ENCODE peak calls at places on chromosomes 12 and 14, in four cellular contexts. S, Z, V and K are unnamed samples.

GRCh38 chr12:108729612-108730336 is 1.5 kb downstream of the CORO1C start:
- DNase-seq in S (peak), Z (peak), V (no peak), K (no peak)

GRCh38 chr12:936377-937345 is 12.8 kb downstream of the RAD52 start:
- DNase-seq in S (no peak), Z (peak), V (no peak), K (no peak)

GRCh38 chr12:59803735-59804134 is 207.9 kb downstream of the SLC16A7 start:
- DNase-seq in S (no peak), Z (no peak), V (no peak), K (no peak)

GRCh38 chr12:121783771-121784170 is 9.7 kb downstream of the RHOF start:
- DNase-seq in S (no peak), Z (no peak), V (no peak), K (no peak)

GRCh38 chr12:54432815-54433164 is 13.7 kb upstream of the ITGA5 start:
- DNase-seq in S (no peak), Z (no peak), V (no peak), K (no peak)

GRCh38 chr12:114770323-114770722 is 86.3 kb upstream of the TBX3 start:
- DNase-seq in S (no peak), Z (peak), V (no peak), K (no peak)

GRCh38 chr12:45989277-45989856 is 1.0 kb downstream of the SCAF11 start:
- DNase-seq in S (no peak), Z (no peak), V (no peak), K (no peak)

GRCh38 chr12:54021006-54021405 is 7.2 kb upstream of the HOXC6 start:
- DNase-seq in S (no peak), Z (no peak), V (no peak), K (no peak)

GRCh38 chr14:68181395-68182326 is 362.1 kb downstream of the RAD51B start:
- DNase-seq in S (no peak), Z (peak), V (peak), K (no peak)

GRCh38 chr14:78637489-78637888 is 467.3 kb downstream of the NRXN3 start:
- DNase-seq in S (no peak), Z (no peak), V (no peak), K (no peak)

GRCh38 chr14:104688755-104689619 is at the start of gene INF2:
- DNase-seq in S (peak), Z (peak), V (no peak), K (peak)

GRCh38 chr12:83042441-83043215 is 355.9 kb downstream of the TMTC2 start:
- DNase-seq in S (no peak), Z (no peak), V (no peak), K (no peak)

GRCh38 chr12:107537464-107538119 is 148.0 kb upstream of the PWP1 start:
- DNase-seq in S (no peak), Z (no peak), V (no peak), K (no peak)

GRCh38 chr12:109879332-109880048 is 851 bp downstream of the GLTP start:
- DNase-seq in S (no peak), Z (no peak), V (no peak), K (no peak)

GRCh38 chr14:104254735-104255400 is 116.5 kb downstream of the KIF26A start:
- DNase-seq in S (no peak), Z (no peak), V (no peak), K (no peak)

GRCh38 chr12:75936525-75937450 is 94.8 kb downstream of the PHLDA1 start:
- DNase-seq in S (no peak), Z (no peak), V (no peak), K (no peak)

GRCh38 chr14:45181329-45181728 is 45.6 kb downstream of the FANCM start:
- DNase-seq in S (no peak), Z (no peak), V (no peak), K (no peak)

GRCh38 chr12:51865470-51865745 is 16.9 kb upstream of the FIGNL2 start:
- DNase-seq in S (no peak), Z (no peak), V (no peak), K (no peak)

GRCh38 chr12:34402899-34403705 is 380.8 kb downstream of the ALG10 start:
- DNase-seq in S (no peak), Z (no peak), V (no peak), K (peak)

GRCh38 chr14:65403231-65403630 is 9.3 kb upstream of the FUT8 start:
- DNase-seq in S (no peak), Z (no peak), V (no peak), K (no peak)

GRCh38 chr14:100012478-100012925 is 52.7 kb upstream of the EVL start:
- DNase-seq in S (no peak), Z (no peak), V (peak), K (no peak)

GRCh38 chr14:61535470-61535869 is 159.8 kb upstream of the HIF1A start:
- DNase-seq in S (no peak), Z (no peak), V (no peak), K (no peak)
- TF ChIP-seq NR2C2 in S (no peak), Z (no peak), V (no peak), K (no peak)

GRCh38 chr12:120787889-120788288 is 62.3 kb downstream of the ACADS start:
- DNase-seq in S (no peak), Z (no peak), V (no peak), K (no peak)

GRCh38 chr12:120784804-120785203 is 59.2 kb downstream of the ACADS start:
- DNase-seq in S (no peak), Z (no peak), V (no peak), K (no peak)

GRCh38 chr12:120783197-120783596 is 57.6 kb downstream of the ACADS start:
- DNase-seq in S (no peak), Z (peak), V (no peak), K (no peak)
- TF ChIP-seq ESRRA in S (no peak), Z (no peak), V (no peak), K (no peak)

DNA sequence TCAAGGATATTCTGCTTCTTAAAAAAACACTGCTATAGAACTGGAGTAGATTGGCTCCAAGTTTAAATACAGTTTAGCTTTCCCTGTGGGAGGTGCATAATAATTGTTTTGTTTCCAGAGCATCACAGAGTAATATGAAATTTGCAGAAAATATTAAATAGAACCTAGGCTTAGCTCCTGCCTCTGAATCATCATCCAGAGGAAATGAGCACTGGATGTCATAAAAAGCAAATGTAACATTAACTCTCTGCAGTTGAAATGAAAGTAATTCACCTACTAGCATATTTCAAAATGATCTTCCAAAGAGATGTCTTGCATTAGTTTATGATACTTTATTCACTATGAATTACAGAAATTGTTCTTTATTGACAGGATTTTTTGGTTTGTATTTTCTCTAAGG is 769.8 kb downstream of the C12orf50 start:
- DNase-seq in S (no peak), Z (no peak), V (no peak), K (no peak)
- TF ChIP-seq NR2C2 in S (no peak), Z (no peak), V (no peak), K (no peak)

GRCh38 chr14:60506462-60506984 is 2.4 kb upstream of the SIX6 start:
- DNase-seq in S (no peak), Z (no peak), V (no peak), K (peak)

GRCh38 chr14:60508363-60508706 is 611 bp upstream of the SIX6 start:
- DNase-seq in S (no peak), Z (no peak), V (no peak), K (no peak)

GRCh38 chr14:60508707-60509437 is at the start of gene SIX6:
- DNase-seq in S (no peak), Z (no peak), V (no peak), K (peak)

GRCh38 chr14:60506010-60506409 is 2.9 kb upstream of the SIX6 start:
- DNase-seq in S (no peak), Z (no peak), V (no peak), K (no peak)

DNA sequence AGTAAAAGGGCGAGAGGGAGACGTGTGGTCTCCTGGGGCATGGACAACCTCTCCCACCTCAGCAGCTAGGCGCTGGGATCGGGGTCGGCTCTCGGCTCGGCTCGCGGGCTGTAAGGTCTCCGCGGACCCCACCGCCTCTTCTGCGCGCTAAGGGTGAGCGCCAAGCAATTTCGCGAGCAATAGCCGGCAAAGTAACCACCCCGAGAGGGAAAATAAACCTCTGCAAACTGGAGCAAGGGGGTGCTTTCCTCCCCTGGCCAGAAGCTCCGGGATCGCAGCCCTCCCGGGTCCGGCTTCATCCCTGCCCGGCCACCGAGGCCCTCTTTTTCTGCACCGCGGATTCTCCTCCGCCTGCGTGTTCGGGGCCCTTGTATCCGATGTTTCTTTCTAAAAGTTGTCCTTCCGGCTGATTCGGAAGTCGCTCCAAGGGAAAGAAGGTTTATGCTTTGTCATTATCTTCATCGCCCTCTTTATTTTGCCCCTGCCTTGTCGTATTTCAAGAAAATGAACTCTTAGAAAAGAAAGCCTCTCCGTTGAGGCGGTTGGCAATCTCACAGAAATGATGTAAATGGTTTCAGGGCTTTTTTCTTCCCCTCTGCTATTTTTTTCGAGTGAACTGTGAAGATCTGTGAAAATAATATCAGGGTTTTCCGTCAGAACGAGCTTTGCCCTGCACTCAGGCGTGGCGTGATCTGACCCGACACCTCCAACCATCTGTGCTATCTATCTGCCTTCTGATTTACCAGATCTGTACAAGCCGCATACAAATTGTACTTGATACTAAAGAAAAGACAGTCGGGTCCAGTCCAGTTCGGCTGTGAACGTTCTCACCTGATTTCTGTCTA is 1.7 kb upstream of the SIX6 start:
- DNase-seq in S (no peak), Z (no peak), V (no peak), K (peak)
- TF ChIP-seq ESRRA in S (no peak), Z (no peak), V (no peak), K (no peak)

GRCh38 chr12:106113042-106113441 is 25.7 kb downstream of the NUAK1 start:
- DNase-seq in S (no peak), Z (no peak), V (peak), K (no peak)
- TF ChIP-seq NR2C2 in S (no peak), Z (no peak), V (no peak), K (no peak)

GRCh38 chr12:125583071-125583470 is 517.8 kb downstream of the AACS start:
- DNase-seq in S (no peak), Z (no peak), V (no peak), K (no peak)
- TF ChIP-seq ESRRA in S (no peak), Z (no peak), V (no peak), K (no peak)

GRCh38 chr12:111758120-111758561 is 8.6 kb upstream of the ALDH2 start:
- DNase-seq in S (no peak), Z (no peak), V (no peak), K (peak)
- TF ChIP-seq NR2C2 in S (no peak), Z (no peak), V (no peak), K (no peak)